ENCODE peak calls at places on chromosomes 16 and 17, in six cellular contexts. One of them, this sample, is unnamed.

GRCh38 chr17:76670020-76670707 is 26.6 kb upstream of the ST6GALNAC1 start:
- DNase-seq in HFF-Myc: no peak
- DNase-seq in progenitor cell of endocrine pancreas: no peak
- DNase-seq in spleen: no peak
- DNase-seq in IMR-90: no peak
- DNase-seq in GM06990: no peak
- DNase-seq in this sample: peak; percentile 4

GRCh38 chr16:21239646-21240045 is 6.1 kb downstream of the ANKS4B start:
- DNase-seq in HFF-Myc: no peak
- DNase-seq in progenitor cell of endocrine pancreas: no peak
- DNase-seq in spleen: no peak
- DNase-seq in IMR-90: no peak
- DNase-seq in GM06990: no peak
- DNase-seq in this sample: no peak

GRCh38 chr17:32443827-32444300 is 446 bp upstream of the PSMD11 start:
- DNase-seq in HFF-Myc: no peak
- DNase-seq in progenitor cell of endocrine pancreas: no peak
- DNase-seq in spleen: no peak
- DNase-seq in IMR-90: no peak
- DNase-seq in GM06990: no peak
- DNase-seq in this sample: no peak

GRCh38 chr17:4710693-4711634 is 532 bp downstream of the ARRB2 start:
- DNase-seq in HFF-Myc: no peak
- DNase-seq in progenitor cell of endocrine pancreas: no peak
- DNase-seq in spleen: no peak
- DNase-seq in IMR-90: no peak
- DNase-seq in GM06990: no peak
- DNase-seq in this sample: no peak

GRCh38 chr17:40004072-40004471 is 11.2 kb upstream of the CSF3 start:
- DNase-seq in HFF-Myc: no peak
- DNase-seq in progenitor cell of endocrine pancreas: no peak
- DNase-seq in spleen: no peak
- DNase-seq in IMR-90: no peak
- DNase-seq in GM06990: no peak
- DNase-seq in this sample: no peak

GRCh38 chr17:50903604-50904521 is 37.7 kb upstream of the TOB1 start:
- DNase-seq in HFF-Myc: no peak
- DNase-seq in progenitor cell of endocrine pancreas: no peak
- DNase-seq in spleen: no peak
- DNase-seq in IMR-90: peak; percentile 84
- DNase-seq in GM06990: no peak
- DNase-seq in this sample: no peak

GRCh38 chr17:78132086-78132676 is 1.6 kb downstream of the TMC8 start:
- DNase-seq in HFF-Myc: no peak
- DNase-seq in progenitor cell of endocrine pancreas: peak; percentile 43
- DNase-seq in spleen: peak; percentile 97
- DNase-seq in IMR-90: no peak
- DNase-seq in GM06990: peak; percentile 87
- DNase-seq in this sample: no peak

GRCh38 chr17:27091043-27091497 is 202.8 kb upstream of the WSB1 start:
- DNase-seq in HFF-Myc: no peak
- DNase-seq in progenitor cell of endocrine pancreas: no peak
- DNase-seq in spleen: no peak
- DNase-seq in IMR-90: no peak
- DNase-seq in GM06990: no peak
- DNase-seq in this sample: no peak

DNA sequence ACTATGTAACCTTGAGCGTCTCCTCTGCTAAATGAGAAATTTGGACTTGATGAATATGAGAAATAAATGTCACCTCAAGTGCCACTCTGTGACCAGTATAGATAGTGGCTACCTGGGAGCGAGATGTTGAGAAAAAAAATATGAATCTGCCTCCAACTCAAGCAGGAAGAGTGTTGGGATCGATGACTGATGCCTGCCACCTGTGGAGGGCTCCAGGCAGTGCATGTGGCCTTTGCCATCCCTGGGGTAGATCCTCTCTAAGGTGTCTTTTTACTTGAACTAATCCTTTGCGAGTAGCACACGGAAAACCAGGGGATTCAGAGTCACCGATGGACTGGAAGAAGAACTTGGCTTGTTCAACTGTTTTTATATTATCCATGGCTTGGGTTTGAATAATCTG is 9.4 kb downstream of the CCDC182 start:
- DNase-seq in HFF-Myc: no peak
- DNase-seq in progenitor cell of endocrine pancreas: no peak
- DNase-seq in spleen: no peak
- DNase-seq in IMR-90: no peak
- DNase-seq in GM06990: no peak
- DNase-seq in this sample: no peak
- TF ChIP-seq CTCF in HFF-Myc: peak; percentile 20
- TF ChIP-seq CTCF in progenitor cell of endocrine pancreas: peak; percentile 53
- TF ChIP-seq CTCF in spleen: no peak
- TF ChIP-seq CTCF in IMR-90: no peak
- TF ChIP-seq CTCF in GM06990: peak; percentile 55
- TF ChIP-seq CTCF in this sample: peak; percentile 22

DNA sequence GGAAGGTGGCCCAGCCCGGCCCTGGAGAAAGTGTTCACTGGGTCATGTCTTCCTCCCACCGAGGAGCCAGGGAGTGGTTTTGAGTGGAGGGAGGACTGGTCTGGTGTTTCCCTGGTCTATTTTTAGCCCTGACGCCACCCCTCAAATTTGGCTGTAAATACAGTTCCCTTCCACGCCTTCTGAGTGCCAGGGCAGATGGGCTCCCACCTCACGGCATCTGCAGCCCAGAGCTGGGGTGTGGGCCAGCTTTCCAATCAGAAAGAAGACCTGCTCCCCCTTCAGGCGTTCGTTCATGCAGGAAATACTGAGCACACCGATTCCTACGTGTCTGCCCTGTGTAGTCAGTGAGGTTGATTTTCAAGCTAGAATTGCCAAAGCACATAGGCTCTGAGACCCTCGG is 53.7 kb downstream of the SNX20 start:
- DNase-seq in HFF-Myc: no peak
- DNase-seq in progenitor cell of endocrine pancreas: no peak
- DNase-seq in spleen: no peak
- DNase-seq in IMR-90: no peak
- DNase-seq in GM06990: no peak
- DNase-seq in this sample: peak; percentile 68
- TF ChIP-seq CTCF in HFF-Myc: peak; percentile 35
- TF ChIP-seq CTCF in progenitor cell of endocrine pancreas: no peak
- TF ChIP-seq CTCF in spleen: no peak
- TF ChIP-seq CTCF in IMR-90: no peak
- TF ChIP-seq CTCF in GM06990: peak; percentile 47
- TF ChIP-seq CTCF in this sample: peak; percentile 26

DNA sequence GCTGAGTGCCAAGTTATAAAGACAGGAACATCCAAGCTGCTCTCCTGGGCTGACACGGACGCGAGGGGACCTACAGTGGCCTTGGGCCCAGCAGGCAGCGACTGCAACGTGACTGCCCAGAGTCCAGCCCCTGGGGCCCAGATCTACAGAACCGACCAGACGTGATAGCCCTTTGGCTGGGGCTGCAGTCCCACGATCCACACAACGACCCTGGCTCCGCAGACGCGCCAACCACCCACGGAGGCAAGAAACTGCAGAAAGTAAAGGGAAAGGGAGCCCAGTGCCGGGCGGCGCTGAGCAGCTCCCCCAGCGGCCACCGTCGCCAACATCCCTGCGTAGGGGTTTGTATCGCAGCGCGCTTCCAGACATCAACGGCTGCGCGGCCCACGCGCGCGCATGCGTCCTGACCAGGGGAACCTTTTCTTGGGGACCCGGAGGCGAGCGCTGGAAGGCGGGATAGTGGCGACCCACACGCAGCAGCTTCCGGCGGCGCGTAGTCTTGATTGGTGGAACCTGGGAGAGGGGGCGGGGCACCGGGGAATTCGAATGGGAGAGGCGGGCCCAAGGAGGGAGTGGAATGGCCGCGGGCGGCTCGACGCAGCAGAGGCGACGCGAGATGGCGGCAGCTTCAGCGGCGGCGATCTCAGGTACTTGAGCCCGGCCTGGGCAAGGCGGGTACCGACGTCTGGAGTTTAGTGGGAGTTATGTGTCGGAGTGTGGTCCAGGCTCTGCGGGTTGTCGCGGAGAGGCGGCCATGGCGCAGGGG is at the start of gene KIF22:
- DNase-seq in HFF-Myc: peak; percentile 94
- DNase-seq in progenitor cell of endocrine pancreas: peak; percentile 99
- DNase-seq in spleen: peak; percentile 100
- DNase-seq in IMR-90: peak; percentile 98
- DNase-seq in GM06990: peak; percentile 100
- DNase-seq in this sample: peak; percentile 100
- TF ChIP-seq CTCF in HFF-Myc: peak; percentile 68
- TF ChIP-seq CTCF in progenitor cell of endocrine pancreas: peak; percentile 83
- TF ChIP-seq CTCF in spleen: peak; percentile 96
- TF ChIP-seq CTCF in IMR-90: peak; percentile 80
- TF ChIP-seq CTCF in GM06990: peak; percentile 84
- TF ChIP-seq CTCF in this sample: peak; percentile 85

GRCh38 chr17:80477647-80478478 is 1.5 kb upstream of the NPTX1 start:
- DNase-seq in HFF-Myc: no peak
- DNase-seq in progenitor cell of endocrine pancreas: peak; percentile 42
- DNase-seq in spleen: no peak
- DNase-seq in IMR-90: peak; percentile 59
- DNase-seq in GM06990: no peak
- DNase-seq in this sample: peak; percentile 72
- TF ChIP-seq CTCF in HFF-Myc: peak; percentile 47
- TF ChIP-seq CTCF in progenitor cell of endocrine pancreas: peak; percentile 49
- TF ChIP-seq CTCF in spleen: no peak
- TF ChIP-seq CTCF in IMR-90: peak; percentile 79
- TF ChIP-seq CTCF in GM06990: peak; percentile 41
- TF ChIP-seq CTCF in this sample: peak; percentile 16

DNA sequence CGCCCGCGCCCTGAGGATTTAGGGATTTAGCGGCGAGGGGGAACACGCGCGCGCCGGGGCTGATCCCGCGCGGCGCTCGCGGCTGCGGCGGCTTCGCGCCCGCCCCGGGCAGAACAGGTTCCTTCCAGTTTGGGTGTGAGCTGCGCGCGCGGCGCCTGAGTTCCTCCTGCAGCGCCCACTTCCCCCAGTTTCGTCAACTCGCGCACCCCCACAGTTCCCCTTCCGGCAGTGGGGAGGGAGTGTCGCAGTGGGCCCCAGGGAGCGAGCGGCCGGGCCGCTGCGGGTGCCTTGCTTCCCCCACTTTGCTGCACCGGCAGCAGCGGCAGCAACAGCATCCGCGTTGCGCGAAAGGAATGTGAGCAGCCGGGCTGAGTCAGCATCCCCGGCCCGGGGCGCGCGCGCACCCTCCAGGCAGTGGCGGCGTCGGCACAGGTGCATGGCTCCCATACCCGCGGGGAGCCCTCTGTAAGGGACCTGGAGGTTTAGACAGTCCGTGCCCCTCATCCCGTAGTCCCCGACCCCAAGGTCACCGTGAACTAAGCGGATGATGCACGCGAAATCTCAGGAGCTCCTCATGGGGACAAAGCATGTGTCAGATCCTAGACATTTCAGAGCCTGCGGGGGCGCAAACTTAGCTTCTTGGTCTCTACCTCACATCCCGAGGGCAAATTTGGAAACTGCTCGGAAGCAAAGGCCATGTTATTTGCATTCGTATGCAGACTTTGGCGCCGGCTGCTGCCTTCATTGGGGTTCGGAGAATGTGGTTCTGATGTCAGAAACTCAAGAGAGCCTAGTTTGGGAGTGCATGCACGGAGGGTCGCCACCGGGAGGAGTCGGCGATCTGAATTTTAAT is 767 bp downstream of the ARSG start:
- DNase-seq in HFF-Myc: no peak
- DNase-seq in progenitor cell of endocrine pancreas: peak; percentile 69
- DNase-seq in spleen: peak; percentile 100
- DNase-seq in IMR-90: peak; percentile 68
- DNase-seq in GM06990: peak; percentile 97
- DNase-seq in this sample: peak; percentile 91
- TF ChIP-seq CTCF in HFF-Myc: peak; percentile 9
- TF ChIP-seq CTCF in progenitor cell of endocrine pancreas: peak; percentile 29
- TF ChIP-seq CTCF in spleen: peak; percentile 59
- TF ChIP-seq CTCF in IMR-90: peak; percentile 14
- TF ChIP-seq CTCF in GM06990: peak; percentile 18
- TF ChIP-seq CTCF in this sample: no peak

GRCh38 chr16:4682616-4683254 is 10.6 kb upstream of the NUDT16L1 start:
- DNase-seq in HFF-Myc: no peak
- DNase-seq in progenitor cell of endocrine pancreas: peak; percentile 30
- DNase-seq in spleen: peak; percentile 87
- DNase-seq in IMR-90: peak; percentile 18
- DNase-seq in GM06990: no peak
- DNase-seq in this sample: no peak

GRCh38 chr16:4684030-4684715 is 9.2 kb upstream of the NUDT16L1 start:
- DNase-seq in HFF-Myc: no peak
- DNase-seq in progenitor cell of endocrine pancreas: no peak
- DNase-seq in spleen: peak; percentile 76
- DNase-seq in IMR-90: no peak
- DNase-seq in GM06990: no peak
- DNase-seq in this sample: no peak

GRCh38 chr16:4682084-4682581 is 11.2 kb upstream of the NUDT16L1 start:
- DNase-seq in HFF-Myc: no peak
- DNase-seq in progenitor cell of endocrine pancreas: no peak
- DNase-seq in spleen: peak; percentile 72
- DNase-seq in IMR-90: no peak
- DNase-seq in GM06990: no peak
- DNase-seq in this sample: no peak

GRCh38 chr16:4684763-4685162 is 8.6 kb upstream of the NUDT16L1 start:
- DNase-seq in HFF-Myc: no peak
- DNase-seq in progenitor cell of endocrine pancreas: no peak
- DNase-seq in spleen: peak; percentile 70
- DNase-seq in IMR-90: no peak
- DNase-seq in GM06990: no peak
- DNase-seq in this sample: no peak

DNA sequence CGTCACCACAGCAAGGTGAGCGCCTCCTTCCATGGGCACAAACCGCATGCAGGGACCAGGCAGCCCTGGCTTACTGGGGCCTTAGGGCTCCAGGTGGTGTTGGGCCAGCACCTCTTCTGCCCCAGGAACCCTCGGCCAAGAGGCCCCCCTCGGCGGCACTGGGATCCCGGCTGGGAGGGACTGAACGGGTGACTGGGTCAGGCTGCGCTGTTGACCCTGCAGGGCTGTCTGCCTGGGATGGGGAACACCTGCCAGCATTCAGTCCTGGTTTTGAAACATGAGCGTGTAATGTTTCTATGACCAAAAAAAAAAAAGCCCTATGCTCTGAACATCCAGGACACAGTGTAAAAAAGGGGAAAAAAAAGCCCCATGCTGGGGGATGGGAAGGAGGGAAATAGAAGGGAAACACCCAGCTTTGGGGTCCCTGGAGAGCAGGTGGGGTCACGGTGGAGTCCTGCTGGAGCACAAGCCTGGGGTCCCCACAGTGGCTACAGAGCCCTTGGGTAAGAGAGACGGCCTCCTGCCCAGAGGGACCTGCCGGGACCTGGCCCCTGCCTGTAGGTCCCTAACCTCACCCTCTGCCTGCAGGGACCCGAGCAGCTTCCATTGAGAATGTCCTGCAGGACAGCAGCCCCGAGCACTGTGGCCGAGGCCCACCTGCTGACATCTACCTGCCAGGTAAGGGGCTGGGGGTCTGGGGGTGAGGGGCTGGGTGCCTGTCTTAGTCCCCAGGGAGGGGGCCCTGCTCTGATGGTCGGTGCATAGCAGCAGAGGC is 9.9 kb upstream of the NUDT16L1 start:
- DNase-seq in HFF-Myc: no peak
- DNase-seq in progenitor cell of endocrine pancreas: no peak
- DNase-seq in spleen: no peak
- DNase-seq in IMR-90: no peak
- DNase-seq in GM06990: no peak
- DNase-seq in this sample: no peak
- TF ChIP-seq CTCF in HFF-Myc: no peak
- TF ChIP-seq CTCF in progenitor cell of endocrine pancreas: no peak
- TF ChIP-seq CTCF in spleen: no peak
- TF ChIP-seq CTCF in IMR-90: no peak
- TF ChIP-seq CTCF in GM06990: no peak
- TF ChIP-seq CTCF in this sample: no peak